ENCODE peak calls at places on chromosomes 5 and 9, in nine cellular contexts. One of them, this sample, is unnamed.

GRCh38 chr5:43193952-43194321 is 1.9 kb downstream of the NIM1K start:
- DNase-seq in NCI-H1417: peak
- DNase-seq in cardiac fibroblast: no peak
- DNase-seq in A549: no peak
- DNase-seq in HEK293T: no peak
- DNase-seq in GM12891: no peak
- DNase-seq in stimulated activated naive CD4-positive, alpha-beta T cell treated with Interleukin-2 at 50 U/mL for 16 hours: no peak
- DNase-seq in stimulated activated CD8-positive, alpha-beta memory T cell treated with anti-CD3 and anti-CD28 coated beads, Interleukin-15, amount 100 ng/mL, for 48 hours: no peak
- DNase-seq in HuH-7: no peak
- DNase-seq in this sample: no peak

GRCh38 chr5:132375957-132376356 is 6.4 kb downstream of the SLC22A5 start:
- DNase-seq in A549: no peak
- DNase-seq in stimulated activated CD8-positive, alpha-beta memory T cell treated with anti-CD3 and anti-CD28 coated beads, Interleukin-15, amount 100 ng/mL, for 48 hours: no peak
- DNase-seq in stimulated activated naive CD4-positive, alpha-beta T cell treated with Interleukin-2 at 50 U/mL for 16 hours: no peak
- DNase-seq in HEK293T: no peak
- DNase-seq in HuH-7: no peak
- DNase-seq in cardiac fibroblast: no peak
- DNase-seq in NCI-H1417: no peak
- DNase-seq in GM12891: no peak
- DNase-seq in this sample: no peak

GRCh38 chr9:81375461-81376100 is 313.8 kb downstream of the TLE1 start:
- DNase-seq in NCI-H1417: peak
- DNase-seq in A549: no peak
- DNase-seq in stimulated activated naive CD4-positive, alpha-beta T cell treated with Interleukin-2 at 50 U/mL for 16 hours: no peak
- DNase-seq in stimulated activated CD8-positive, alpha-beta memory T cell treated with anti-CD3 and anti-CD28 coated beads, Interleukin-15, amount 100 ng/mL, for 48 hours: no peak
- DNase-seq in cardiac fibroblast: peak
- DNase-seq in HuH-7: no peak
- DNase-seq in GM12891: no peak
- DNase-seq in HEK293T: no peak
- DNase-seq in this sample: no peak

GRCh38 chr5:139694556-139695182 is 46.5 kb downstream of the CXXC5 start:
- DNase-seq in NCI-H1417: no peak
- DNase-seq in A549: no peak
- DNase-seq in HEK293T: no peak
- DNase-seq in GM12891: no peak
- DNase-seq in HuH-7: no peak
- DNase-seq in cardiac fibroblast: no peak
- DNase-seq in stimulated activated CD8-positive, alpha-beta memory T cell treated with anti-CD3 and anti-CD28 coated beads, Interleukin-15, amount 100 ng/mL, for 48 hours: no peak
- DNase-seq in stimulated activated naive CD4-positive, alpha-beta T cell treated with Interleukin-2 at 50 U/mL for 16 hours: no peak
- DNase-seq in this sample: no peak

GRCh38 chr5:11719888-11720481 is 184.3 kb downstream of the CTNND2 start:
- DNase-seq in A549: peak
- DNase-seq in HuH-7: no peak
- DNase-seq in cardiac fibroblast: no peak
- DNase-seq in GM12891: no peak
- DNase-seq in stimulated activated CD8-positive, alpha-beta memory T cell treated with anti-CD3 and anti-CD28 coated beads, Interleukin-15, amount 100 ng/mL, for 48 hours: no peak
- DNase-seq in stimulated activated naive CD4-positive, alpha-beta T cell treated with Interleukin-2 at 50 U/mL for 16 hours: no peak
- DNase-seq in NCI-H1417: peak
- DNase-seq in HEK293T: peak
- DNase-seq in this sample: peak

GRCh38 chr5:136420168-136420916 is 55.0 kb upstream of the TRPC7 start:
- DNase-seq in stimulated activated CD8-positive, alpha-beta memory T cell treated with anti-CD3 and anti-CD28 coated beads, Interleukin-15, amount 100 ng/mL, for 48 hours: no peak
- DNase-seq in stimulated activated naive CD4-positive, alpha-beta T cell treated with Interleukin-2 at 50 U/mL for 16 hours: no peak
- DNase-seq in NCI-H1417: peak
- DNase-seq in HuH-7: no peak
- DNase-seq in HEK293T: peak
- DNase-seq in cardiac fibroblast: no peak
- DNase-seq in A549: no peak
- DNase-seq in GM12891: no peak
- DNase-seq in this sample: no peak

GRCh38 chr9:96383165-96383939 is at the start of gene SLC35D2:
- DNase-seq in HuH-7: peak
- DNase-seq in cardiac fibroblast: peak
- DNase-seq in HEK293T: no peak
- DNase-seq in GM12891: peak
- DNase-seq in A549: peak
- DNase-seq in stimulated activated naive CD4-positive, alpha-beta T cell treated with Interleukin-2 at 50 U/mL for 16 hours: no peak
- DNase-seq in NCI-H1417: no peak
- DNase-seq in stimulated activated CD8-positive, alpha-beta memory T cell treated with anti-CD3 and anti-CD28 coated beads, Interleukin-15, amount 100 ng/mL, for 48 hours: no peak
- DNase-seq in this sample: peak

GRCh38 chr5:80124111-80124510 is 89.0 kb downstream of the THBS4 start:
- DNase-seq in A549: no peak
- DNase-seq in HEK293T: no peak
- DNase-seq in HuH-7: no peak
- DNase-seq in stimulated activated CD8-positive, alpha-beta memory T cell treated with anti-CD3 and anti-CD28 coated beads, Interleukin-15, amount 100 ng/mL, for 48 hours: no peak
- DNase-seq in NCI-H1417: no peak
- DNase-seq in GM12891: no peak
- DNase-seq in cardiac fibroblast: no peak
- DNase-seq in stimulated activated naive CD4-positive, alpha-beta T cell treated with Interleukin-2 at 50 U/mL for 16 hours: no peak
- DNase-seq in this sample: no peak

GRCh38 chr5:54944364-54944763 is 41.0 kb downstream of the ESM1 start:
- DNase-seq in stimulated activated naive CD4-positive, alpha-beta T cell treated with Interleukin-2 at 50 U/mL for 16 hours: no peak
- DNase-seq in A549: peak
- DNase-seq in HEK293T: peak
- DNase-seq in GM12891: peak
- DNase-seq in stimulated activated CD8-positive, alpha-beta memory T cell treated with anti-CD3 and anti-CD28 coated beads, Interleukin-15, amount 100 ng/mL, for 48 hours: no peak
- DNase-seq in HuH-7: peak
- DNase-seq in cardiac fibroblast: peak
- DNase-seq in NCI-H1417: no peak
- DNase-seq in this sample: peak

GRCh38 chr9:88388203-88388885 is at the start of gene SPIN1:
- DNase-seq in HEK293T: peak
- DNase-seq in HuH-7: peak
- DNase-seq in cardiac fibroblast: peak
- DNase-seq in GM12891: peak
- DNase-seq in NCI-H1417: peak
- DNase-seq in stimulated activated CD8-positive, alpha-beta memory T cell treated with anti-CD3 and anti-CD28 coated beads, Interleukin-15, amount 100 ng/mL, for 48 hours: peak
- DNase-seq in A549: peak
- DNase-seq in stimulated activated naive CD4-positive, alpha-beta T cell treated with Interleukin-2 at 50 U/mL for 16 hours: peak
- DNase-seq in this sample: peak

GRCh38 chr9:127185181-127185580 is 62.7 kb upstream of the ANGPTL2 start:
- DNase-seq in NCI-H1417: no peak
- DNase-seq in GM12891: no peak
- DNase-seq in stimulated activated CD8-positive, alpha-beta memory T cell treated with anti-CD3 and anti-CD28 coated beads, Interleukin-15, amount 100 ng/mL, for 48 hours: no peak
- DNase-seq in A549: no peak
- DNase-seq in cardiac fibroblast: no peak
- DNase-seq in HuH-7: no peak
- DNase-seq in HEK293T: no peak
- DNase-seq in stimulated activated naive CD4-positive, alpha-beta T cell treated with Interleukin-2 at 50 U/mL for 16 hours: no peak
- DNase-seq in this sample: no peak

GRCh38 chr9:109953813-109954489 is 174.0 kb downstream of the PALM2AKAP2 start:
- DNase-seq in HuH-7: no peak
- DNase-seq in A549: peak
- DNase-seq in stimulated activated CD8-positive, alpha-beta memory T cell treated with anti-CD3 and anti-CD28 coated beads, Interleukin-15, amount 100 ng/mL, for 48 hours: no peak
- DNase-seq in stimulated activated naive CD4-positive, alpha-beta T cell treated with Interleukin-2 at 50 U/mL for 16 hours: no peak
- DNase-seq in NCI-H1417: no peak
- DNase-seq in HEK293T: peak
- DNase-seq in cardiac fibroblast: no peak
- DNase-seq in GM12891: no peak
- DNase-seq in this sample: peak

GRCh38 chr5:72817639-72818266 is 1.3 kb downstream of the TNPO1 start:
- DNase-seq in A549: no peak
- DNase-seq in HuH-7: no peak
- DNase-seq in GM12891: no peak
- DNase-seq in NCI-H1417: no peak
- DNase-seq in cardiac fibroblast: peak
- DNase-seq in HEK293T: no peak
- DNase-seq in stimulated activated CD8-positive, alpha-beta memory T cell treated with anti-CD3 and anti-CD28 coated beads, Interleukin-15, amount 100 ng/mL, for 48 hours: no peak
- DNase-seq in stimulated activated naive CD4-positive, alpha-beta T cell treated with Interleukin-2 at 50 U/mL for 16 hours: no peak
- DNase-seq in this sample: peak

GRCh38 chr5:68405026-68405684 is 189.6 kb downstream of the PIK3R1 start:
- DNase-seq in A549: peak
- DNase-seq in cardiac fibroblast: no peak
- DNase-seq in NCI-H1417: no peak
- DNase-seq in HEK293T: no peak
- DNase-seq in stimulated activated CD8-positive, alpha-beta memory T cell treated with anti-CD3 and anti-CD28 coated beads, Interleukin-15, amount 100 ng/mL, for 48 hours: no peak
- DNase-seq in stimulated activated naive CD4-positive, alpha-beta T cell treated with Interleukin-2 at 50 U/mL for 16 hours: no peak
- DNase-seq in GM12891: no peak
- DNase-seq in HuH-7: no peak
- DNase-seq in this sample: no peak

GRCh38 chr5:74433255-74434123 is 207.0 kb downstream of the ENC1 start:
- DNase-seq in NCI-H1417: no peak
- DNase-seq in HuH-7: no peak
- DNase-seq in stimulated activated naive CD4-positive, alpha-beta T cell treated with Interleukin-2 at 50 U/mL for 16 hours: no peak
- DNase-seq in A549: no peak
- DNase-seq in GM12891: peak
- DNase-seq in cardiac fibroblast: peak
- DNase-seq in HEK293T: no peak
- DNase-seq in stimulated activated CD8-positive, alpha-beta memory T cell treated with anti-CD3 and anti-CD28 coated beads, Interleukin-15, amount 100 ng/mL, for 48 hours: no peak
- DNase-seq in this sample: no peak

GRCh38 chr5:10537614-10538013 is 26.3 kb upstream of the ANKRD33B start:
- DNase-seq in NCI-H1417: no peak
- DNase-seq in GM12891: no peak
- DNase-seq in HuH-7: no peak
- DNase-seq in stimulated activated naive CD4-positive, alpha-beta T cell treated with Interleukin-2 at 50 U/mL for 16 hours: no peak
- DNase-seq in stimulated activated CD8-positive, alpha-beta memory T cell treated with anti-CD3 and anti-CD28 coated beads, Interleukin-15, amount 100 ng/mL, for 48 hours: no peak
- DNase-seq in cardiac fibroblast: no peak
- DNase-seq in A549: no peak
- DNase-seq in HEK293T: no peak
- DNase-seq in this sample: no peak

GRCh38 chr9:131422241-131422792 is 28.4 kb downstream of the PRRC2B start:
- DNase-seq in HEK293T: no peak
- DNase-seq in HuH-7: no peak
- DNase-seq in GM12891: no peak
- DNase-seq in stimulated activated naive CD4-positive, alpha-beta T cell treated with Interleukin-2 at 50 U/mL for 16 hours: no peak
- DNase-seq in cardiac fibroblast: no peak
- DNase-seq in A549: peak
- DNase-seq in stimulated activated CD8-positive, alpha-beta memory T cell treated with anti-CD3 and anti-CD28 coated beads, Interleukin-15, amount 100 ng/mL, for 48 hours: no peak
- DNase-seq in NCI-H1417: peak
- DNase-seq in this sample: no peak

GRCh38 chr5:168186289-168187074 is 105.0 kb upstream of the WWC1 start:
- DNase-seq in cardiac fibroblast: peak
- DNase-seq in NCI-H1417: no peak
- DNase-seq in stimulated activated naive CD4-positive, alpha-beta T cell treated with Interleukin-2 at 50 U/mL for 16 hours: no peak
- DNase-seq in HEK293T: no peak
- DNase-seq in GM12891: no peak
- DNase-seq in stimulated activated CD8-positive, alpha-beta memory T cell treated with anti-CD3 and anti-CD28 coated beads, Interleukin-15, amount 100 ng/mL, for 48 hours: no peak
- DNase-seq in HuH-7: no peak
- DNase-seq in A549: no peak
- DNase-seq in this sample: no peak

GRCh38 chr5:31854181-31854624 is 215.3 kb downstream of the PDZD2 start:
- DNase-seq in cardiac fibroblast: peak
- DNase-seq in stimulated activated CD8-positive, alpha-beta memory T cell treated with anti-CD3 and anti-CD28 coated beads, Interleukin-15, amount 100 ng/mL, for 48 hours: no peak
- DNase-seq in NCI-H1417: peak
- DNase-seq in GM12891: no peak
- DNase-seq in stimulated activated naive CD4-positive, alpha-beta T cell treated with Interleukin-2 at 50 U/mL for 16 hours: no peak
- DNase-seq in A549: no peak
- DNase-seq in HEK293T: no peak
- DNase-seq in HuH-7: no peak
- DNase-seq in this sample: no peak

GRCh38 chr5:102668220-102668930 is 86.7 kb upstream of the PAM start:
- DNase-seq in stimulated activated naive CD4-positive, alpha-beta T cell treated with Interleukin-2 at 50 U/mL for 16 hours: no peak
- DNase-seq in cardiac fibroblast: no peak
- DNase-seq in HEK293T: no peak
- DNase-seq in HuH-7: no peak
- DNase-seq in GM12891: no peak
- DNase-seq in NCI-H1417: peak
- DNase-seq in stimulated activated CD8-positive, alpha-beta memory T cell treated with anti-CD3 and anti-CD28 coated beads, Interleukin-15, amount 100 ng/mL, for 48 hours: no peak
- DNase-seq in A549: no peak
- DNase-seq in this sample: no peak

GRCh38 chr5:30853158-30853557 is 340.3 kb upstream of the CDH6 start:
- DNase-seq in stimulated activated CD8-positive, alpha-beta memory T cell treated with anti-CD3 and anti-CD28 coated beads, Interleukin-15, amount 100 ng/mL, for 48 hours: no peak
- DNase-seq in HuH-7: no peak
- DNase-seq in HEK293T: no peak
- DNase-seq in GM12891: no peak
- DNase-seq in stimulated activated naive CD4-positive, alpha-beta T cell treated with Interleukin-2 at 50 U/mL for 16 hours: no peak
- DNase-seq in A549: no peak
- DNase-seq in cardiac fibroblast: no peak
- DNase-seq in NCI-H1417: no peak
- DNase-seq in this sample: no peak

GRCh38 chr9:87148391-87149237 is 201.3 kb upstream of the GAS1 start:
- DNase-seq in stimulated activated naive CD4-positive, alpha-beta T cell treated with Interleukin-2 at 50 U/mL for 16 hours: no peak
- DNase-seq in HuH-7: peak
- DNase-seq in NCI-H1417: no peak
- DNase-seq in stimulated activated CD8-positive, alpha-beta memory T cell treated with anti-CD3 and anti-CD28 coated beads, Interleukin-15, amount 100 ng/mL, for 48 hours: no peak
- DNase-seq in HEK293T: no peak
- DNase-seq in cardiac fibroblast: peak
- DNase-seq in A549: peak
- DNase-seq in GM12891: no peak
- DNase-seq in this sample: no peak

GRCh38 chr5:163682226-163682625 is 176.8 kb downstream of the MAT2B start:
- DNase-seq in cardiac fibroblast: no peak
- DNase-seq in HuH-7: no peak
- DNase-seq in stimulated activated CD8-positive, alpha-beta memory T cell treated with anti-CD3 and anti-CD28 coated beads, Interleukin-15, amount 100 ng/mL, for 48 hours: no peak
- DNase-seq in GM12891: no peak
- DNase-seq in NCI-H1417: no peak
- DNase-seq in HEK293T: no peak
- DNase-seq in stimulated activated naive CD4-positive, alpha-beta T cell treated with Interleukin-2 at 50 U/mL for 16 hours: no peak
- DNase-seq in A549: no peak
- DNase-seq in this sample: no peak

GRCh38 chr9:103898550-103898949 is 195.6 kb upstream of the SMC2 start:
- DNase-seq in GM12891: no peak
- DNase-seq in stimulated activated naive CD4-positive, alpha-beta T cell treated with Interleukin-2 at 50 U/mL for 16 hours: no peak
- DNase-seq in cardiac fibroblast: no peak
- DNase-seq in NCI-H1417: no peak
- DNase-seq in HuH-7: no peak
- DNase-seq in HEK293T: no peak
- DNase-seq in stimulated activated CD8-positive, alpha-beta memory T cell treated with anti-CD3 and anti-CD28 coated beads, Interleukin-15, amount 100 ng/mL, for 48 hours: no peak
- DNase-seq in A549: no peak
- DNase-seq in this sample: no peak

GRCh38 chr5:159337291-159337974 is 7.1 kb upstream of the IL12B start:
- DNase-seq in stimulated activated CD8-positive, alpha-beta memory T cell treated with anti-CD3 and anti-CD28 coated beads, Interleukin-15, amount 100 ng/mL, for 48 hours: peak
- DNase-seq in HuH-7: no peak
- DNase-seq in HEK293T: no peak
- DNase-seq in A549: peak
- DNase-seq in NCI-H1417: no peak
- DNase-seq in stimulated activated naive CD4-positive, alpha-beta T cell treated with Interleukin-2 at 50 U/mL for 16 hours: peak
- DNase-seq in cardiac fibroblast: peak
- DNase-seq in GM12891: no peak
- DNase-seq in this sample: no peak